ENCODE peak calls at places on chromosomes 5 and 9, in five cellular contexts. C is H9, S is H1, R is IMR-90, W is neuronal stem cell. E is an unnamed sample.

GRCh38 chr5:72170101-72170500 is 62.8 kb downstream of the MAP1B start:
- DNase-seq in W (no peak), C (no peak), S (no peak), R (no peak), E (no peak)

GRCh38 chr5:162209005-162209605 is 141.5 kb downstream of the GABRG2 start:
- DNase-seq in R (no peak), C (peak), S (peak), W (peak), E (peak)

GRCh38 chr9:70020217-70020616 is 23.4 kb upstream of the MAMDC2 start:
- DNase-seq in R (no peak), C (peak), S (no peak), W (no peak), E (peak)

GRCh38 chr9:93116049-93116961 is 17.7 kb downstream of the NINJ1 start:
- DNase-seq in R (peak), C (no peak), S (no peak), W (no peak), E (no peak)

GRCh38 chr9:82108881-82109280 is 120.3 kb downstream of the SPATA31D1 start:
- DNase-seq in S (no peak), R (peak), C (no peak), W (no peak), E (no peak)

GRCh38 chr5:96176022-96176421 is 214.4 kb upstream of the ELL2 start:
- DNase-seq in W (no peak), R (no peak), S (no peak), C (no peak), E (no peak)

GRCh38 chr5:107470007-107470582 is 200.6 kb downstream of the EFNA5 start:
- DNase-seq in R (peak), S (no peak), C (no peak), W (no peak), E (no peak)

GRCh38 chr9:109726122-109726521 is 53.9 kb upstream of the PALM2AKAP2 start:
- DNase-seq in S (no peak), C (no peak), R (no peak), W (no peak), E (no peak)

GRCh38 chr9:68949271-68950000 is 64.5 kb downstream of the PRKACG start:
- DNase-seq in W (no peak), R (no peak), S (no peak), C (no peak), E (no peak)

GRCh38 chr9:116218399-116218798 is 64.8 kb downstream of the PAPPA start:
- DNase-seq in S (no peak), R (no peak), C (no peak), W (no peak), E (no peak)

GRCh38 chr5:176904276-176904675 is 5.1 kb upstream of the HK3 start:
- DNase-seq in W (no peak), C (no peak), R (no peak), S (no peak), E (peak)

GRCh38 chr9:7140401-7140800 is 382.6 kb downstream of the KDM4C start:
- DNase-seq in R (no peak), W (no peak), C (no peak), S (no peak), E (no peak)

GRCh38 chr5:59061377-59061776 is 478.5 kb downstream of the RAB3C start:
- DNase-seq in C (no peak), R (peak), W (no peak), S (no peak), E (no peak)

GRCh38 chr9:128696923-128697707 is 5.2 kb upstream of the PKN3 start:
- DNase-seq in C (peak), R (no peak), W (no peak), S (no peak), E (peak)

GRCh38 chr5:42944989-42945388 is 95.1 kb downstream of the ANXA2R start:
- DNase-seq in C (no peak), S (no peak), W (no peak), R (peak), E (peak)

GRCh38 chr5:124519396-124519795 is 227.0 kb downstream of the ZNF608 start:
- DNase-seq in S (no peak), W (no peak), C (no peak), R (peak), E (no peak)

GRCh38 chr5:65986050-65986451 is 59.7 kb downstream of the ERBIN start:
- DNase-seq in W (no peak), C (no peak), S (no peak), R (peak), E (no peak)

GRCh38 chr9:134689320-134690181 is 47.9 kb downstream of the COL5A1 start:
- DNase-seq in S (peak), W (peak), C (peak), R (peak), E (peak)

GRCh38 chr5:141914154-141914743 is 9.4 kb upstream of the DELE1 start:
- DNase-seq in C (peak), R (no peak), S (no peak), W (peak), E (peak)

GRCh38 chr5:126376443-126376842 is 46.8 kb upstream of the GRAMD2B start:
- DNase-seq in R (no peak), S (no peak), W (no peak), C (no peak), E (no peak)

GRCh38 chr9:99103054-99103453 is 1.9 kb upstream of the TGFBR1 start:
- DNase-seq in C (no peak), W (no peak), S (no peak), R (peak), E (no peak)

GRCh38 chr5:172733179-172733973 is 37.6 kb downstream of the DUSP1 start:
- DNase-seq in C (no peak), R (peak), S (no peak), W (no peak), E (peak)

GRCh38 chr5:141771031-141771430 is 89.0 kb upstream of the ARAP3 start:
- DNase-seq in W (no peak), C (no peak), S (no peak), R (peak), E (peak)

GRCh38 chr5:71828641-71829040 is 109.6 kb downstream of the CARTPT start:
- DNase-seq in C (no peak), R (peak), S (no peak), W (no peak), E (no peak)

GRCh38 chr9:121201045-121201737 is 478 bp downstream of the RAB14 start:
- DNase-seq in C (no peak), W (peak), R (no peak), S (no peak), E (peak)

GRCh38 chr5:150538007-150538917 is 30.3 kb downstream of the NDST1 start:
- DNase-seq in C (no peak), W (no peak), R (peak), S (no peak), E (no peak)

GRCh38 chr5:77213601-77214000 is 3.1 kb downstream of the PDE8B start:
- DNase-seq in R (no peak), C (no peak), W (no peak), S (no peak), E (no peak)

GRCh38 chr5:77211013-77211690 is 672 bp downstream of the PDE8B start:
- DNase-seq in S (peak), C (peak), R (no peak), W (no peak), E (peak)

GRCh38 chr5:77211691-77212047 is 1.2 kb downstream of the PDE8B start:
- DNase-seq in C (no peak), R (no peak), S (no peak), W (no peak), E (no peak)

GRCh38 chr5:77210091-77211012 is at the start of gene PDE8B:
- DNase-seq in W (no peak), R (no peak), C (peak), S (no peak), E (no peak)

DNA sequence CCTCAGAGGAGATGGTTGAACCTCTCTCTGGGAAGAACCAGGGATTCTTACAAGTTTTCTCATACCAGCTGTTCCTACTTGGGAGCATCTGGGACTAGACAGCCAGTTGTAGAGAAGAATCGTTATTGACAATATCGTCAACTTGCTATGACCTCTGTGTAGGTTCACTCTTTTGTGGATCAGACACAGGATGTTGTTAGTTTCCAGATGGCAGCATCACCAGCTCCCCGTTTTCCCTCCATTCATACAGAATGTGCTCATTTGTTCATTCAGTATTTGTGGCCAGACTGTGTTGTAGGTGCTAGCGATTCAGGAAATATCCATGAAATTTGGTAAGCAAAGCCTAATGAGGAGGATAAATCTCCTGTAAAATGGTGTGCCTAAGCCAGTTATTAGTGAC is 3.7 kb downstream of the PDE8B start:
- DNase-seq in S (no peak), R (no peak), W (no peak), C (no peak), E (no peak)
- H2BK5ac ChIP-seq in S (no peak), R (no peak), W (no peak), C (no peak), E (no peak)

DNA sequence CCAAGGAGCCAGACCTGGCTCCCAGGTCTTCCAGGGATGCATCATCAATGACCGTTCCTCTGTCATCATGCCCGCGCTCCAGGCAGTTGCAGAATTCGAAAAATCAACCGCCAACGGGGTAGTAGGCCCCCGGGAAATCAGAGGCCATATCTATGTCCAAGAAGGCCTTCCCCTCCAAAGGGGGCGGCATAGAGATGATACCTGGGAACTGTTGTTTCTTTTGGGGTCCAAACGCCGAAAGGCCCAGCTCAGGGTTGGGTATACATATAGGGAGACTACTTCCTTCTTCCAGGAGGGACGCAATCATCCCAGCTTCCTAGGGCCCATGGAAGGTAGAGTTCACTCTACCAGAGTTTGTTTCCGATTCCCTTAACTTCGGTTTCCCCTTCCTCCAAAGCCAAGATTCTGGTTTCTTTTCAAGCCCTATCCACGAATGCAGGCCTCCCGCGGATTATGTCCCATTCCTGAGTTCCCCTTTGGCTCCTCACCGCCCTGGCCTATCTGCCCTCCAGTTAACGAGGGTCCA is 754 bp downstream of the DCAF12 start:
- DNase-seq in C (peak), R (peak), S (no peak), W (no peak), E (peak)
- H2BK5ac ChIP-seq in C (no peak), R (peak), S (peak), W (peak), E (peak)

GRCh38 chr5:174794941-174795672 is 70.7 kb downstream of the MSX2 start:
- DNase-seq in C (peak), R (no peak), W (no peak), S (peak), E (peak)
- H2BK5ac ChIP-seq in C (no peak), R (no peak), W (no peak), S (no peak), E (no peak)

GRCh38 chr5:5317976-5318375 is 104.5 kb upstream of the ICE1 start:
- DNase-seq in S (no peak), R (no peak), W (no peak), C (no peak), E (no peak)
- H2BK5ac ChIP-seq in S (no peak), R (no peak), W (no peak), C (no peak), E (no peak)

GRCh38 chr5:56282951-56283350 is 49.8 kb upstream of the ANKRD55 start:
- DNase-seq in S (no peak), C (no peak), R (no peak), W (no peak), E (no peak)
- H2BK5ac ChIP-seq in S (no peak), C (no peak), R (peak), W (no peak), E (no peak)

GRCh38 chr9:72696481-72696880 is 175.1 kb downstream of the TMC1 start:
- DNase-seq in W (no peak), C (no peak), R (no peak), S (no peak), E (no peak)

GRCh38 chr9:72695365-72695764 is 174.0 kb downstream of the TMC1 start:
- DNase-seq in C (no peak), W (no peak), R (no peak), S (no peak), E (peak)

GRCh38 chr9:72687331-72687730 is 165.9 kb downstream of the TMC1 start:
- DNase-seq in R (no peak), S (no peak), C (no peak), W (no peak), E (no peak)

DNA sequence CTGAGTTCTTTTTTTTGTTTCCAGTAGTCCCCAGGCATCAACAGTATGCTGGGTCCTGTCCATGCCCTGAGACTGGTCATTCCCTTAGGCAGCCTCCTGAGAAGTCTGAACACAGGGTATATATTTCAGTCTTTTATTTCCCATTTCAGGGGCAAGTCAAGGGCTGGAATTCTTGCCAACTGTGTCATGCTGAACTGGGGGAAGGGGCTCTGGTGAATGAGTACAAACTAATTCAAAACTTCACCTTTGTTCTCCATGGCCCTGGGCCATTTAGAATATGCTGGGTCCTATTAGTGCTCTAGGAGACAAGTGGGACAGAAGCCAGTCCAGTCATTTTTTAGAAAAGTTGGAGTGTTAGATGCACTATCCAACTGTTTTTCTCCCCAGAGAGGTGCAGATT is 170.3 kb downstream of the TMC1 start:
- DNase-seq in W (no peak), S (no peak), R (no peak), C (no peak), E (no peak)
- H2BK5ac ChIP-seq in W (no peak), S (no peak), R (no peak), C (no peak), E (no peak)